ENCODE peak calls at places on chromosomes 16 and 17, in five cellular contexts. One of them, this sample, is unnamed.

GRCh38 chr17:64150237-64151015 is 20.5 kb upstream of the ERN1 start:
- DNase-seq in psoas muscle: peak
- DNase-seq in heart right ventricle: no peak
- DNase-seq in upper lobe of right lung: peak
- DNase-seq in mammary epithelial cell: no peak
- DNase-seq in this sample: no peak

GRCh38 chr17:19024101-19025078 is 19.8 kb upstream of the FAM83G start:
- DNase-seq in psoas muscle: peak
- DNase-seq in upper lobe of right lung: peak
- DNase-seq in heart right ventricle: no peak
- DNase-seq in mammary epithelial cell: peak
- DNase-seq in this sample: no peak

GRCh38 chr17:29071303-29071702 is 28.4 kb downstream of the PIPOX start:
- DNase-seq in psoas muscle: no peak
- DNase-seq in heart right ventricle: no peak
- DNase-seq in mammary epithelial cell: no peak
- DNase-seq in upper lobe of right lung: no peak
- DNase-seq in this sample: no peak

GRCh38 chr17:67374329-67375053 is 2.6 kb upstream of the PITPNC1 start:
- DNase-seq in mammary epithelial cell: peak
- DNase-seq in upper lobe of right lung: peak
- DNase-seq in psoas muscle: peak
- DNase-seq in heart right ventricle: peak
- DNase-seq in this sample: peak

GRCh38 chr17:1365445-1366039 is 34.5 kb downstream of the YWHAE start:
- DNase-seq in heart right ventricle: no peak
- DNase-seq in upper lobe of right lung: no peak
- DNase-seq in psoas muscle: no peak
- DNase-seq in mammary epithelial cell: peak
- DNase-seq in this sample: peak

GRCh38 chr16:67025151-67025550 is 3.8 kb upstream of the CBFB start:
- DNase-seq in psoas muscle: no peak
- DNase-seq in upper lobe of right lung: peak
- DNase-seq in mammary epithelial cell: no peak
- DNase-seq in heart right ventricle: no peak
- DNase-seq in this sample: no peak

GRCh38 chr16:84483882-84484565 is 20.4 kb downstream of the MEAK7 start:
- DNase-seq in upper lobe of right lung: peak
- DNase-seq in heart right ventricle: no peak
- DNase-seq in mammary epithelial cell: no peak
- DNase-seq in psoas muscle: no peak
- DNase-seq in this sample: no peak

GRCh38 chr16:55954906-55955305 is 79.7 kb upstream of the CES5A start:
- DNase-seq in heart right ventricle: no peak
- DNase-seq in upper lobe of right lung: no peak
- DNase-seq in mammary epithelial cell: no peak
- DNase-seq in psoas muscle: no peak
- DNase-seq in this sample: no peak

GRCh38 chr17:76149214-76149613 is 8.2 kb upstream of the FOXJ1 start:
- DNase-seq in psoas muscle: no peak
- DNase-seq in mammary epithelial cell: no peak
- DNase-seq in upper lobe of right lung: no peak
- DNase-seq in heart right ventricle: no peak
- DNase-seq in this sample: no peak

GRCh38 chr16:85601730-85602401 is 11.3 kb upstream of the GSE1 start:
- DNase-seq in psoas muscle: no peak
- DNase-seq in upper lobe of right lung: no peak
- DNase-seq in mammary epithelial cell: no peak
- DNase-seq in heart right ventricle: peak
- DNase-seq in this sample: no peak

GRCh38 chr16:1152123-1152638 is 725 bp upstream of the CACNA1H start:
- DNase-seq in mammary epithelial cell: no peak
- DNase-seq in psoas muscle: no peak
- DNase-seq in heart right ventricle: no peak
- DNase-seq in upper lobe of right lung: no peak
- DNase-seq in this sample: peak

GRCh38 chr17:28476076-28476475 is 2.6 kb downstream of the SLC13A2 start:
- DNase-seq in mammary epithelial cell: no peak
- DNase-seq in upper lobe of right lung: peak
- DNase-seq in heart right ventricle: no peak
- DNase-seq in psoas muscle: no peak
- DNase-seq in this sample: no peak

GRCh38 chr16:12700161-12700560 is 103.5 kb downstream of the CPPED1 start:
- DNase-seq in psoas muscle: no peak
- DNase-seq in mammary epithelial cell: no peak
- DNase-seq in upper lobe of right lung: no peak
- DNase-seq in heart right ventricle: no peak
- DNase-seq in this sample: no peak
- TF ChIP-seq CTCF in psoas muscle: no peak
- TF ChIP-seq CTCF in mammary epithelial cell: no peak
- TF ChIP-seq CTCF in upper lobe of right lung: no peak
- TF ChIP-seq CTCF in heart right ventricle: no peak
- TF ChIP-seq CTCF in this sample: no peak

GRCh38 chr17:49716952-49717351 is 9.2 kb upstream of the SLC35B1 start:
- DNase-seq in upper lobe of right lung: no peak
- DNase-seq in mammary epithelial cell: no peak
- DNase-seq in heart right ventricle: no peak
- DNase-seq in psoas muscle: no peak
- DNase-seq in this sample: no peak

GRCh38 chr17:49715221-49715620 is 7.5 kb upstream of the SLC35B1 start:
- DNase-seq in mammary epithelial cell: no peak
- DNase-seq in upper lobe of right lung: no peak
- DNase-seq in heart right ventricle: no peak
- DNase-seq in psoas muscle: no peak
- DNase-seq in this sample: no peak

GRCh38 chr17:49717371-49717841 is 9.6 kb upstream of the SLC35B1 start:
- DNase-seq in mammary epithelial cell: no peak
- DNase-seq in psoas muscle: peak
- DNase-seq in upper lobe of right lung: no peak
- DNase-seq in heart right ventricle: peak
- DNase-seq in this sample: no peak

GRCh38 chr17:49715717-49716279 is 8.0 kb upstream of the SLC35B1 start:
- DNase-seq in upper lobe of right lung: no peak
- DNase-seq in mammary epithelial cell: no peak
- DNase-seq in psoas muscle: no peak
- DNase-seq in heart right ventricle: no peak
- DNase-seq in this sample: no peak
- H3K27ac ChIP-seq in upper lobe of right lung: no peak
- H3K27ac ChIP-seq in mammary epithelial cell: no peak
- H3K27ac ChIP-seq in psoas muscle: no peak
- H3K27ac ChIP-seq in heart right ventricle: no peak
- H3K27ac ChIP-seq in this sample: no peak

DNA sequence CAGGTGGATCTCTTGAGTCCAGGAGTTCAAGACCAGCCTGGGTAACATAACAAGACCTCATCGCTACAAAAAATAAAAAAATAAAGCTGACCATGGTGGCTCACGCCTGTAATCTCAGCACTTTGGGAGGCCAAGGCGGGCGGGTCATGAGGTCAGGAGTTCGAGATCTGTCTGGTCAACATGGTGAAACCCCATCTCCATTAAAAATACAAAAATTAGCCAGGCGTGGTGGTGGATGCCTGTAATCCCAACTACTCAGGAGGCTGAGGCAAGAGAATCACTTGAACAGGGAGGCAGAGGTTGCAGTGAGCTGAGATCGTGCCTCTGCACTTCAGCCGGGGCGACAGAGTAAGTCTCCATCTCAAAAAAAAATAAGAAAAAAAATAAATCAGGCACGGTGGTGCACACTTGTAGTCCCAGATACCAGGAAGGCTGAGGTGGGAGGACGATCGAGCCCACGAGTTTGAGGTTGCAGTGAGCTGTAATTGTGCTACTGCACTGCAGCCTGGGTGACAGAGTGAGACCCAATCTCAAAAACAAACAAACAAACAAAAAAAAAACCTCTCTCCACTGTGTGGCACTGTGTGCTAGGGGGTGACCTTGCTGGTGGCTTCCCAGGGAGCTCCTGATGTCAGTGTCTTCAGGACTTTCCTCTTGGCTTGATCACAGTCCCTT is 19.8 kb upstream of the MAPK3 start:
- DNase-seq in mammary epithelial cell: no peak
- DNase-seq in psoas muscle: no peak
- DNase-seq in upper lobe of right lung: no peak
- DNase-seq in heart right ventricle: no peak
- DNase-seq in this sample: peak
- TF ChIP-seq CTCF in mammary epithelial cell: peak
- TF ChIP-seq CTCF in psoas muscle: no peak
- TF ChIP-seq CTCF in upper lobe of right lung: no peak
- TF ChIP-seq CTCF in heart right ventricle: no peak
- TF ChIP-seq CTCF in this sample: peak

GRCh38 chr17:39607851-39608130 is at the start of gene NEUROD2:
- DNase-seq in upper lobe of right lung: no peak
- DNase-seq in heart right ventricle: no peak
- DNase-seq in mammary epithelial cell: no peak
- DNase-seq in psoas muscle: no peak
- DNase-seq in this sample: no peak
- H3K27ac ChIP-seq in upper lobe of right lung: no peak
- H3K27ac ChIP-seq in heart right ventricle: no peak
- H3K27ac ChIP-seq in mammary epithelial cell: no peak
- H3K27ac ChIP-seq in psoas muscle: no peak
- H3K27ac ChIP-seq in this sample: no peak

DNA sequence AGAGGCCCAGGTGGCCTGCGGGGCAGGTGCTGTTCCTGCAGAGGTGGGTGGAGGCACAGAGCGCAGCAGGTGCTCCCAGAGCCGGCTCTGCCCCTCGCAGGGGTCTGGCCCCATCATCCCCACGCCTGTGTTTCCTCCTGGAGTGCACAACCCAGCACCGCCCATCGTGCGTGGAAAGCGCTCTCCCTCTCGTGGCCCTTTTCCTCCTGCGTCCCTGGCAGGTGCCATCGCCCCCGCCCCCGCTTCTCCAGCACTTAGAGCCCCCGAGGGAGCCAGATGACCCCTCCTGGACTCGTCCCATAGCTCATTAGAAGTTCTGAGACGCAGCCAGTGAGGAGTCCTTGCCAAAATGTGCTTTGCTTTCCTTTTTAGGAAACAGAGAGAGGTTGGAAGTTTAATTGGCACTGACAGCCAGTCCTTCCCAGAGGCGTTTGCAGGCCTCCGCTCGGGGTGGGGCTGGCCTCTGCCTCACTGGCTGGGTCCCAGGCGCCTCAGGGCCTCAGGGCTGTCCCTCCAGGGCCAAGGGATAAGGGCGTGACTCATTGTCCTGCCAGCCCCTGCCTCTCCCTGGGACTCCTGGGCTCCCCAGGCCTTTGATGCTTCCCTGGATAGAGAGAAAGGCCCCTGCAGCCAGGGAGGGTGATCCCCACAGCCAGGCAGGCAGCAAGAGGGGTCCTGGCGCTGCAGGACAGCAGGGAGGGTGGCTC is 32.2 kb upstream of the CHMP6 start:
- DNase-seq in psoas muscle: peak
- DNase-seq in heart right ventricle: peak
- DNase-seq in upper lobe of right lung: no peak
- DNase-seq in mammary epithelial cell: no peak
- DNase-seq in this sample: no peak
- TF ChIP-seq CTCF in psoas muscle: no peak
- TF ChIP-seq CTCF in heart right ventricle: no peak
- TF ChIP-seq CTCF in upper lobe of right lung: no peak
- TF ChIP-seq CTCF in mammary epithelial cell: no peak
- TF ChIP-seq CTCF in this sample: no peak

DNA sequence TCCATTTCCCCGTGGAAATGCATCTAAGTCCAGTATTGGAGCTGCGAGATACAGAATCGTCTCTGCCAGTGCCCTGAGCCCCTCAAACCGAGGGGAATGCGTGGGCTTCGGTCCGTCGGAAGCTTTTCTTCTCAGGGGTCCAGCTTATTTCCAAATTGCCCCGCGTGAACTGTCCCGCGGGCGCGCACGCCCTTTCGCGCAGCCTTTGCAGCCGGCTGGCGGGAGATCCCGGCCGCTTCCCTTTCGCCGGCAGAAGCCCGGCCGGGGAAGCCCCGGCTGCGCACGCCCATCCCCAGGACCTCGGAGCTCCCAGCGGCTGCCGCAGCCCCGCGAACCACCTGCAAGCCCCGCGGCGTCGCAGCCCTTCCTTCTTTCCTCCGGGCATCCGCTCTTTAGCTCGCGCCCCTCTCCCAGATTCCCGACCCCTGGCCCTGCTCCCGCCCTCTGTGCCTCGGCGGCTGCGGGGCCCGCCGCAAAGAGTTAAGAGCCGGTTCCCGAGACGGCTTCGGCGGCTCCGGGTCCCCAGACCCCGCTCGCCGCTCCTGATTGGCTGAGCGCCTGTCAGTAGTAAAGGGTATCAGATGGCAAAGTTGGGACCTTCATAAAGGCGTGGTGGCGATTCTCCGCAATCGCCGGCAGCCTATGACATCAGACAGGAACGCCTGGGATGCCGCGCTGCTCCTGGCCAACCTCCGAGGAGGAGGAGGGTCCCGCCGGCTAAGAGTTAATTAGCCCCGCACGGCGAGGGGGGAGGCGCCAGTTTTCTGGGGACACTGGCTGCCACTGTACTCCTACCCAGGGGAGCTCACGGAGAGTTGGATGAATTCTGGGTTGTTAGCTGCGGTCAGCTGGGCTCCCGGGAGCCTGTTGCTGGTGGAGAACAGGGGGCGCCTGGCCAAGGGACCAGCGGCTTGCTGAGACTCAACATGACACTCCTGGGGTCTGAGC is at the start of gene MYOCD:
- DNase-seq in mammary epithelial cell: no peak
- DNase-seq in heart right ventricle: peak
- DNase-seq in upper lobe of right lung: peak
- DNase-seq in psoas muscle: peak
- DNase-seq in this sample: peak
- H3K27ac ChIP-seq in mammary epithelial cell: no peak
- H3K27ac ChIP-seq in heart right ventricle: peak
- H3K27ac ChIP-seq in upper lobe of right lung: peak
- H3K27ac ChIP-seq in psoas muscle: no peak
- H3K27ac ChIP-seq in this sample: no peak

GRCh38 chr16:68972720-68973119 is 129.4 kb downstream of the TANGO6 start:
- DNase-seq in mammary epithelial cell: peak
- DNase-seq in heart right ventricle: no peak
- DNase-seq in psoas muscle: no peak
- DNase-seq in upper lobe of right lung: no peak
- DNase-seq in this sample: peak
- TF ChIP-seq CTCF in mammary epithelial cell: peak
- TF ChIP-seq CTCF in heart right ventricle: no peak
- TF ChIP-seq CTCF in psoas muscle: no peak
- TF ChIP-seq CTCF in upper lobe of right lung: peak
- TF ChIP-seq CTCF in this sample: peak